ENCODE peak calls at places on chromosome 6, in six cellular contexts. One of them, this sample, is unnamed.
A peak's percentile ranks its signal among the peaks of the same experiment; 100 is the strongest.

GRCh38 chr6:125008261-125008671 is 46.0 kb downstream of the RNF217 start:
- DNase-seq in left ventricle myocardium inferior: no peak
- DNase-seq in PC-3: no peak
- DNase-seq in neural progenitor cell: no peak
- DNase-seq in ovary: no peak
- DNase-seq in brain microvascular endothelial cell: peak; percentile 49
- DNase-seq in this sample: peak; percentile 9

GRCh38 chr6:51841656-51842055 is 245.8 kb downstream of the PKHD1 start:
- DNase-seq in left ventricle myocardium inferior: no peak
- DNase-seq in ovary: no peak
- DNase-seq in neural progenitor cell: peak; percentile 56
- DNase-seq in PC-3: no peak
- DNase-seq in brain microvascular endothelial cell: no peak
- DNase-seq in this sample: no peak

GRCh38 chr6:6596529-6596928 is 8.0 kb downstream of the LY86 start:
- DNase-seq in neural progenitor cell: no peak
- DNase-seq in left ventricle myocardium inferior: no peak
- DNase-seq in brain microvascular endothelial cell: no peak
- DNase-seq in ovary: no peak
- DNase-seq in PC-3: no peak
- DNase-seq in this sample: no peak

GRCh38 chr6:162177733-162178132 is 549.8 kb downstream of the PRKN start:
- DNase-seq in left ventricle myocardium inferior: no peak
- DNase-seq in ovary: no peak
- DNase-seq in neural progenitor cell: peak; percentile 15
- DNase-seq in PC-3: no peak
- DNase-seq in brain microvascular endothelial cell: peak; percentile 33
- DNase-seq in this sample: no peak

GRCh38 chr6:30645989-30646388 is 944 bp upstream of the C6orf136 start:
- DNase-seq in PC-3: peak; percentile 8
- DNase-seq in ovary: no peak
- DNase-seq in left ventricle myocardium inferior: no peak
- DNase-seq in neural progenitor cell: no peak
- DNase-seq in brain microvascular endothelial cell: no peak
- DNase-seq in this sample: no peak

GRCh38 chr6:43916091-43916923 is 146.3 kb downstream of the VEGFA start:
- DNase-seq in PC-3: no peak
- DNase-seq in left ventricle myocardium inferior: no peak
- DNase-seq in ovary: no peak
- DNase-seq in neural progenitor cell: no peak
- DNase-seq in brain microvascular endothelial cell: no peak
- DNase-seq in this sample: peak; percentile 87

GRCh38 chr6:150016324-150017185 is 8.8 kb downstream of the RAET1L start:
- DNase-seq in ovary: no peak
- DNase-seq in PC-3: peak; percentile 84
- DNase-seq in neural progenitor cell: peak; percentile 74
- DNase-seq in left ventricle myocardium inferior: no peak
- DNase-seq in brain microvascular endothelial cell: peak; percentile 51
- DNase-seq in this sample: peak; percentile 78

GRCh38 chr6:144215402-144215931 is 65.2 kb downstream of the STX11 start:
- DNase-seq in neural progenitor cell: no peak
- DNase-seq in brain microvascular endothelial cell: no peak
- DNase-seq in ovary: peak; percentile 32
- DNase-seq in left ventricle myocardium inferior: peak; percentile 34
- DNase-seq in PC-3: peak; percentile 13
- DNase-seq in this sample: peak; percentile 38

GRCh38 chr6:111566222-111566717 is 39.4 kb downstream of the TRAF3IP2 start:
- DNase-seq in left ventricle myocardium inferior: no peak
- DNase-seq in neural progenitor cell: no peak
- DNase-seq in ovary: no peak
- DNase-seq in brain microvascular endothelial cell: no peak
- DNase-seq in PC-3: no peak
- DNase-seq in this sample: no peak

GRCh38 chr6:79808846-79809245 is 138.5 kb downstream of the ELOVL4 start:
- DNase-seq in brain microvascular endothelial cell: no peak
- DNase-seq in left ventricle myocardium inferior: no peak
- DNase-seq in neural progenitor cell: no peak
- DNase-seq in ovary: no peak
- DNase-seq in PC-3: no peak
- DNase-seq in this sample: no peak

GRCh38 chr6:149862901-149863595 is 1.1 kb downstream of the LRP11 start:
- DNase-seq in brain microvascular endothelial cell: no peak
- DNase-seq in left ventricle myocardium inferior: peak; percentile 76
- DNase-seq in ovary: peak; percentile 65
- DNase-seq in PC-3: peak; percentile 87
- DNase-seq in neural progenitor cell: peak; percentile 83
- DNase-seq in this sample: peak; percentile 52

GRCh38 chr6:70108230-70108629 is 194.7 kb downstream of the COL9A1 start:
- DNase-seq in left ventricle myocardium inferior: no peak
- DNase-seq in ovary: no peak
- DNase-seq in brain microvascular endothelial cell: peak; percentile 18
- DNase-seq in neural progenitor cell: peak; percentile 57
- DNase-seq in PC-3: peak; percentile 54
- DNase-seq in this sample: peak; percentile 3

GRCh38 chr6:80132942-80133517 is 26.6 kb downstream of the BCKDHB start:
- DNase-seq in ovary: peak; percentile 19
- DNase-seq in left ventricle myocardium inferior: peak; percentile 24
- DNase-seq in PC-3: peak; percentile 41
- DNase-seq in neural progenitor cell: peak; percentile 47
- DNase-seq in brain microvascular endothelial cell: peak; percentile 81
- DNase-seq in this sample: peak; percentile 74

GRCh38 chr6:69957990-69958559 is 91.7 kb downstream of the COL19A1 start:
- DNase-seq in neural progenitor cell: no peak
- DNase-seq in brain microvascular endothelial cell: no peak
- DNase-seq in ovary: no peak
- DNase-seq in PC-3: peak; percentile 4
- DNase-seq in left ventricle myocardium inferior: no peak
- DNase-seq in this sample: no peak

GRCh38 chr6:38509713-38510112 is 130.0 kb downstream of the BTBD9 start:
- DNase-seq in ovary: no peak
- DNase-seq in left ventricle myocardium inferior: no peak
- DNase-seq in neural progenitor cell: no peak
- DNase-seq in PC-3: peak; percentile 77
- DNase-seq in brain microvascular endothelial cell: peak; percentile 74
- DNase-seq in this sample: no peak

GRCh38 chr6:42720739-42721138 is 1.7 kb downstream of the PRPH2 start:
- DNase-seq in brain microvascular endothelial cell: peak; percentile 33
- DNase-seq in PC-3: peak; percentile 66
- DNase-seq in ovary: no peak
- DNase-seq in neural progenitor cell: no peak
- DNase-seq in left ventricle myocardium inferior: no peak
- DNase-seq in this sample: no peak

GRCh38 chr6:164252952-164253351 is 838.4 kb downstream of the QKI start:
- DNase-seq in left ventricle myocardium inferior: no peak
- DNase-seq in PC-3: no peak
- DNase-seq in ovary: no peak
- DNase-seq in brain microvascular endothelial cell: no peak
- DNase-seq in neural progenitor cell: peak; percentile 59
- DNase-seq in this sample: no peak

GRCh38 chr6:139841794-139842215 is 467.4 kb upstream of the CITED2 start:
- DNase-seq in PC-3: no peak
- DNase-seq in ovary: no peak
- DNase-seq in left ventricle myocardium inferior: no peak
- DNase-seq in neural progenitor cell: no peak
- DNase-seq in brain microvascular endothelial cell: no peak
- DNase-seq in this sample: peak; percentile 83

GRCh38 chr6:148745926-148746325 is 904 bp upstream of the UST start:
- DNase-seq in ovary: no peak
- DNase-seq in brain microvascular endothelial cell: no peak
- DNase-seq in PC-3: peak; percentile 37
- DNase-seq in left ventricle myocardium inferior: no peak
- DNase-seq in neural progenitor cell: no peak
- DNase-seq in this sample: no peak

GRCh38 chr6:148749678-148750077 is 2.8 kb downstream of the UST start:
- DNase-seq in PC-3: no peak
- DNase-seq in neural progenitor cell: no peak
- DNase-seq in ovary: no peak
- DNase-seq in brain microvascular endothelial cell: no peak
- DNase-seq in left ventricle myocardium inferior: no peak
- DNase-seq in this sample: no peak

GRCh38 chr6:148747493-148748160 is 797 bp downstream of the UST start:
- DNase-seq in left ventricle myocardium inferior: peak; percentile 36
- DNase-seq in brain microvascular endothelial cell: peak; percentile 26
- DNase-seq in ovary: peak; percentile 68
- DNase-seq in neural progenitor cell: peak; percentile 84
- DNase-seq in PC-3: peak; percentile 40
- DNase-seq in this sample: peak; percentile 30

GRCh38 chr6:148746363-148747144 is at the start of gene UST:
- DNase-seq in brain microvascular endothelial cell: peak; percentile 90
- DNase-seq in neural progenitor cell: peak; percentile 96
- DNase-seq in ovary: peak; percentile 86
- DNase-seq in left ventricle myocardium inferior: peak; percentile 85
- DNase-seq in PC-3: peak; percentile 74
- DNase-seq in this sample: peak; percentile 40

DNA sequence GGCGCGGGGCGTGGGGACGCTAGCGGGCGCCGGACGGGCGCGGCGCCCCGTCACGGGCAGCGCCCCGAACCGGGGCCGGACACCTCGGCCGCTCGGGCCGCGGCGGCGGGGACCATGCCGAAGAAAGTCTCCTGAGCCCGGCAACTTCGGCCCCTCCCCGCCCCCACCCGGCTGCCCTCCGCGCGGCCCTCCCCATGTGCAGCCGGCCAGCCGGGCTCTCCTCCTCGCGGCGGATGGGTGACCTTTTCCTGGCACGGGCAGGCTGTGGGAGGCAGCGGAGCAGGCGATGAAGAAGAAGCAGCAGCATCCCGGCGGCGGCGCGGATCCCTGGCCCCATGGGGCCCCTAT is 289 bp downstream of the UST start:
- DNase-seq in ovary: peak; percentile 78
- DNase-seq in left ventricle myocardium inferior: peak; percentile 52
- DNase-seq in brain microvascular endothelial cell: no peak
- DNase-seq in neural progenitor cell: no peak
- DNase-seq in PC-3: peak; percentile 21
- DNase-seq in this sample: no peak
- H3K27ac ChIP-seq in ovary: peak overlapping the region; percentile 64
- H3K27ac ChIP-seq in left ventricle myocardium inferior: peak overlapping the region; percentile 89
- H3K27ac ChIP-seq in brain microvascular endothelial cell: peak overlapping the region; percentile 47
- H3K27ac ChIP-seq in neural progenitor cell: peak overlapping the region; percentile 15
- H3K27ac ChIP-seq in PC-3: no peak overlapping the region
- H3K27ac ChIP-seq in this sample: no peak overlapping the region

DNA sequence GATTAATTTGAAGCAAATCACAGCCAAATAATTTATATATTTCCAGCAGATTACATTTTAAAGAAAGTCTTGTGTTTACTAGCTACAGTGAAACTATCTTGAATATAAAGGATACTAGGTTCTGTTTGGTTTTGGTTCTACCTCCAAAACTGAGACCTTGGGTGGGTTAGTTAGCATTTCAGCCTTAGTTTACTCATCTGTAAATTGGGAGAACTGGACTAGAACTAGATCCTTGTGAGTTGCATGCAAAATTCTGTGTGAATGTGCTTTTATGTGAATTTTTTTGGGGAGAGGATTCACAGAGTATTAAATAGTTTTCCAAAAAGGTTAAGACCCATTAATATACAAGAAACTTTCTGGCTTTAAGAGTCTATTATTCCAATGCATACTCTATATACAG is 4.1 kb downstream of the GMNN start:
- DNase-seq in left ventricle myocardium inferior: no peak
- DNase-seq in neural progenitor cell: no peak
- DNase-seq in ovary: no peak
- DNase-seq in brain microvascular endothelial cell: no peak
- DNase-seq in PC-3: no peak
- DNase-seq in this sample: no peak
- H3K27ac ChIP-seq in left ventricle myocardium inferior: no peak overlapping the region
- H3K27ac ChIP-seq in neural progenitor cell: no peak overlapping the region
- H3K27ac ChIP-seq in ovary: no peak overlapping the region
- H3K27ac ChIP-seq in brain microvascular endothelial cell: no peak overlapping the region
- H3K27ac ChIP-seq in PC-3: peak overlapping the region; percentile 53
- H3K27ac ChIP-seq in this sample: no peak overlapping the region

GRCh38 chr6:110098511-110099116 is 80.9 kb downstream of the WASF1 start:
- DNase-seq in neural progenitor cell: no peak
- DNase-seq in brain microvascular endothelial cell: no peak
- DNase-seq in ovary: no peak
- DNase-seq in left ventricle myocardium inferior: no peak
- DNase-seq in PC-3: no peak
- DNase-seq in this sample: peak; percentile 2

GRCh38 chr6:110101885-110102284 is 77.6 kb downstream of the WASF1 start:
- DNase-seq in neural progenitor cell: no peak
- DNase-seq in PC-3: no peak
- DNase-seq in left ventricle myocardium inferior: no peak
- DNase-seq in ovary: no peak
- DNase-seq in brain microvascular endothelial cell: no peak
- DNase-seq in this sample: no peak

GRCh38 chr6:110093981-110094380 is 85.5 kb downstream of the WASF1 start:
- DNase-seq in left ventricle myocardium inferior: no peak
- DNase-seq in brain microvascular endothelial cell: no peak
- DNase-seq in PC-3: no peak
- DNase-seq in ovary: no peak
- DNase-seq in neural progenitor cell: no peak
- DNase-seq in this sample: no peak

GRCh38 chr6:110095101-110095500 is 84.4 kb downstream of the WASF1 start:
- DNase-seq in neural progenitor cell: no peak
- DNase-seq in brain microvascular endothelial cell: no peak
- DNase-seq in left ventricle myocardium inferior: no peak
- DNase-seq in ovary: no peak
- DNase-seq in PC-3: no peak
- DNase-seq in this sample: no peak

DNA sequence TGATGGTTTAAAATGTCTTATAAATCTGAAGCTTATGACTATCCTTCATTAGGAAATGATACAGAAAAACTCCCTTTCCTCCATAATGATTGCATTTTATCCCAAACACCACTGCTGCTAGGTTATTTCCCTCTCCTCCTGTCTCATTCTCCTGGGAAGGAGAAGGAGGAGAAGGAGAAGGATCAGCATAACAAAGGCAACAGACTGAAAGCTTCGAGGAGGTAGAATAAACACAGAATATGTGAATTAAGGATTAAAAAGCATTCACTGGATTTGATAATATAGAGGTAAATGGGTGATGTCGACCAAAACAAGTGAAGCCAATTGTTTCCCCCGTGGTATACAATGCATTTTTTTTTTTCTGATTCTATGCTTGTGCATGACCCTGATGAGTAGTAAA is 82.0 kb downstream of the WASF1 start:
- DNase-seq in brain microvascular endothelial cell: no peak
- DNase-seq in neural progenitor cell: no peak
- DNase-seq in left ventricle myocardium inferior: no peak
- DNase-seq in PC-3: no peak
- DNase-seq in ovary: no peak
- DNase-seq in this sample: no peak
- H3K27ac ChIP-seq in brain microvascular endothelial cell: peak overlapping the region; percentile 53
- H3K27ac ChIP-seq in neural progenitor cell: peak overlapping the region; percentile 34
- H3K27ac ChIP-seq in left ventricle myocardium inferior: peak overlapping the region; percentile 54
- H3K27ac ChIP-seq in PC-3: no peak overlapping the region
- H3K27ac ChIP-seq in ovary: no peak overlapping the region
- H3K27ac ChIP-seq in this sample: no peak overlapping the region

DNA sequence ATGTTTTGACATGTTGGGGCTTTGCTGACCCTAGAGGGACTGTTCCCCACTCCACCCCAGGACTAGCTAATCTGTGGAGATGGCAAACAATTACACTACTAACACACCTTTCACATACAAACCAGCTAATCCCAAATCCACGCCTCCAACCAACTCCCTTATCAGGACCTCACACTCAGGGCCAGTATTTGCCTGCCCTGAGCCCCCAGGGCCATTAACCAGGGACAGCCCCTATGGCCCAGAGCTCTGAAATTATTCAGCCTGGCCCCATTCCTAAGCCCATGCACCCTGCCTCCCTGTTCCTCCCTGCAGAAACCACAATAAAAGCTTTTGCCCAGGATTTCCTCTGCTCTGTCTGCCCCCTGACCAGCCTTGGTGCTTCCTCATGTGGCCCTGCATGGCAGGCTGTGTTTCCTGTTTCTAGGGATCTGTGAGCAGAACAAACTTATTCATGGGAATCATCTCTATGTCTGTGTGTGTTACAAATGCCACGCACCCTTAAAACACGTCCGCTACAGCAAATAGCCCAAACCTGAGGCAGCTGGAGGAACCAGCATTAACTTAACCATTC is 121.2 kb downstream of the PXDC1 start:
- DNase-seq in PC-3: no peak
- DNase-seq in brain microvascular endothelial cell: no peak
- DNase-seq in neural progenitor cell: no peak
- DNase-seq in left ventricle myocardium inferior: no peak
- DNase-seq in ovary: no peak
- DNase-seq in this sample: no peak
- H3K27ac ChIP-seq in PC-3: no peak overlapping the region
- H3K27ac ChIP-seq in brain microvascular endothelial cell: no peak overlapping the region
- H3K27ac ChIP-seq in neural progenitor cell: no peak overlapping the region
- H3K27ac ChIP-seq in left ventricle myocardium inferior: no peak overlapping the region
- H3K27ac ChIP-seq in ovary: no peak overlapping the region
- H3K27ac ChIP-seq in this sample: no peak overlapping the region